ENCODE peak calls at places on chromosomes 13 and 19, in five cellular contexts. U is CD8-positive, alpha-beta T cell; M is psoas muscle; W is OCI-LY7; L is fibroblast of lung. J is an unnamed sample. For H3K9me3, the result is how much of the 10 kb centered on the place peaks cover.

GRCh38 chr13:40490086-40490723 is 176.2 kb downstream of the FOXO1 start:
- DNase-seq in L (no peak), U (peak), W (no peak), M (no peak), J (peak)

GRCh38 chr19:23070353-23070781 is 46.5 kb upstream of the ZNF730 start:
- DNase-seq in U (no peak), M (peak), L (peak), W (no peak), J (no peak)

GRCh38 chr19:6061420-6062130 is 48.7 kb downstream of the RFX2 start:
- DNase-seq in M (peak), U (no peak), L (no peak), W (no peak), J (no peak)

GRCh38 chr19:8132858-8133458 is 16.4 kb downstream of the FBN3 start:
- DNase-seq in U (no peak), M (no peak), W (no peak), L (no peak), J (no peak)

GRCh38 chr19:5360003-5360820 is 19.6 kb upstream of the PTPRS start:
- DNase-seq in W (no peak), M (no peak), L (no peak), U (no peak), J (no peak)

GRCh38 chr19:10682397-10683063 is 18.7 kb upstream of the QTRT1 start:
- DNase-seq in L (no peak), W (no peak), M (no peak), U (no peak), J (no peak)

GRCh38 chr19:44608391-44608821 is 5.0 kb upstream of the IGSF23 start:
- DNase-seq in M (no peak), U (no peak), L (peak), W (no peak), J (no peak)

GRCh38 chr19:604355-604754 is 14.7 kb downstream of the HCN2 start:
- DNase-seq in W (peak), L (no peak), U (no peak), M (no peak), J (no peak)

GRCh38 chr13:36986462-36987240 is 12.5 kb downstream of the ALG5 start:
- DNase-seq in W (no peak), U (no peak), L (no peak), M (no peak), J (no peak)

GRCh38 chr13:30022796-30023195 is 172.4 kb upstream of the UBL3 start:
- DNase-seq in W (no peak), U (no peak), L (no peak), M (no peak), J (no peak)

GRCh38 chr13:25846227-25846984 is 205.4 kb downstream of the SHISA2 start:
- DNase-seq in L (no peak), M (no peak), W (no peak), U (no peak), J (no peak)

GRCh38 chr13:73462241-73462640 is 403.4 kb downstream of the KLF5 start:
- DNase-seq in W (no peak), L (no peak), M (no peak), U (no peak), J (no peak)

GRCh38 chr19:10535613-10536012 is 8.1 kb upstream of the ATG4D start:
- DNase-seq in M (no peak), W (no peak), U (no peak), L (no peak), J (no peak)

GRCh38 chr19:55373993-55374757 is 2.5 kb upstream of the TMEM190 start:
- DNase-seq in M (no peak), U (no peak), W (no peak), L (peak), J (no peak)

GRCh38 chr13:22926176-22927007 is 254.4 kb upstream of the SGCG start:
- DNase-seq in M (peak), L (peak), W (no peak), U (no peak), J (no peak)

GRCh38 chr19:49889687-49890348 is 6.9 kb downstream of the IL4I1 start:
- DNase-seq in U (peak), M (peak), L (peak), W (peak), J (peak)

DNA sequence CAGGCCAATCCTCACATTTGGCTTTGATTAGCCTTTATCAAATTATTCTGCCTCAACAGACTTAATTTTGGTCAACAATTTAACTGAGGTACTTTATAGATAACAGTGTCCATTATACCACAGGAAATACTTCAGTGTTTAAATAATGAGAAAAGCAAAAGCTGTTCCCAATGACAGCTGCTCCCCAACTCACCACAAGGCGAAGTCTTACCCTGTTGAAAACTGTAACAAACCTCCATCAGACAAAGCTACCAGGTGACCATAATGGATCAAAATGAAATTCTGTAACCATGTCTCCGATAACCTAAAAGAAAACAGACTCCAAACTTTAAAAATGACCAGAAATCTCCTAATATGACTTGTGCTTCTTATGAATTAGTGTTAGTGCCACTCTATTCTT is 50.3 kb downstream of the ZNF44 start:
- DNase-seq in M (no peak), W (peak), U (no peak), L (no peak), J (no peak)
- H3K9me3 ChIP-seq in M (half or more), W (under half), U (under half), L (under half), J (under half)

DNA sequence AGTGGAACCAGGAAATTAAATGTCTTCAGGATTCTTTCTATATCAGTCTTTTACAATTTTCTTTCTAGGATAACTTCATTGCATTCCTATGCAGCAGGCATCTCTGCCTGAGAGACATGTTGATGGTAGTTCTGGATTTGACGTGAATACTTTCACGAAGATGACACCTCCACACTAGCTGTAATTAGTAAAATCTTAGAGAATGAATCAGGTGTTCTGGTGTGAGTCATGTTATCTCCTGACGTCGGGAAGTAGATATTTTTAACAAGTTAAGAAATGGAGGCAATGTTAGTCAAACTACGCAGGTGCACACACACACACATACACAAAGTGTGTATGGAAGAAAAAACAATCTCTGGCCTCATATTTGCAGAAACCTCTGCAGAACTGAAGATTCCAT is 1661.3 kb upstream of the MIR17HG start:
- DNase-seq in M (no peak), L (no peak), U (no peak), W (no peak), J (no peak)
- H3K9me3 ChIP-seq in M (under half), L (under half), U (under half), W (under half), J (under half)

GRCh38 chr19:9370747-9371619 is 8.2 kb downstream of the ZNF177 start:
- DNase-seq in M (no peak), L (no peak), U (no peak), W (no peak), J (no peak)
- H3K9me3 ChIP-seq in M (half or more), L (under half), U (under half), W (under half), J (under half)

DNA sequence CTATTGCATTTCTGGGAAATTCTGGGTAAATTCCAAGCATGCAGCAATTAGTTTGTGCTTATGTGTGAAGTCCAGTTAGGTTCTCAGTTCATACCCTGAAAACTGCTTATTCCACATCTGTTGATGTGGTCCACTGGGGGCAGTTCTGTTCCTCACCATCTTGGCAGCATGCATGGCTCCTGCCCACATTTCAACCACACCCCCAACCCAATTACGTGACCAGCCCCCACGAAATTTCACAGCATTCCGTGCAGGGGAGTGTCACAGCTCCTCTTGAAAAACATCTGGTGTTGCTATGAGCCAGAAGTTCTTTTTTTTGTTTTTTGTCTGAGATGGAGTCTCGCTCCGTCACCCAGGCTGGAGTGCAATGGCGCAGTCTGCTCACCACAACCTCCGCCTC is 9.1 kb upstream of the ERVK3-1 start:
- DNase-seq in M (no peak), L (no peak), W (no peak), U (no peak), J (no peak)
- H3K9me3 ChIP-seq in M (half or more), L (under half), W (under half), U (under half), J (under half)

GRCh38 chr19:53068834-53069233 is 24.3 kb downstream of the ERVV-2 start:
- DNase-seq in L (no peak), U (no peak), M (no peak), W (no peak), J (no peak)

GRCh38 chr19:53068199-53068598 is 23.7 kb downstream of the ERVV-2 start:
- DNase-seq in U (no peak), M (no peak), W (no peak), L (no peak), J (no peak)
- H3K9me3 ChIP-seq in U (under half), M (half or more), W (under half), L (under half), J (half or more)

DNA sequence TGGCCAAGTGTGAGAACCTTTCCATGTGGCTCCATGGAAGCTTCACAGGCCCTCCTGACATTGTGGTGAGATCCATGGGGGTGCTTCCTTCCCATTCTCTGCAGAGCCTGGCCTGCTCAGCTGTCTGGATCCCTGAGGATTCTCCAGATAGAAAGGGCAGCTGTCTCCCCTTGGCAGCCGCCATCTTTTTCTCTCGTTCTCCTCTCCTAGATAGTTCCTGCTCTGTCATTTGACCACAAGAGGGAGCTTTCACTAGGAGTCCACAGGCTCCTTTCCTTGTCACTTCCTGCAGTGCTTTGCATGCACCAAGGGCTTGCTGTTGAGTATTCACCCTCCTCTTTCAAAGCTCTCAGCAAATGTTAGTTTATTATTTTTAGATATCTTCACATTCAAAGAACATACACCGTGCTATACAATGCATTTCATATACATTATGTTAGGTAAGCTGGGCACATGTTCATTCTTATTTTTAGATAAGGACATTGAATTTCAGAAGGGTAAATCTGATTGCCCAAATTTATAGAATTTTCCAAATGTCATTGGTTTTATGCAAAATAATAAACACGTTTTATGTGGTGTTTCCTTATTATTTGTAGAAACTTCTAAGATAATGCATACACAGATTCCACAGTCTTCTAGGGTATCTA is 133.2 kb downstream of the FRY start:
- DNase-seq in L (peak), U (no peak), M (no peak), W (peak), J (no peak)
- H3K9me3 ChIP-seq in L (under half), U (under half), M (under half), W (under half), J (under half)

J was measured in T-helper 17 cell.